ENCODE peak calls at places on chromosomes 7 and 10, in eight cellular contexts. One of them, this sample, is unnamed.

GRCh38 chr7:108669958-108670357 is 100.3 kb downstream of the DNAJB9 start:
- DNase-seq in fibroblast of lung: no peak
- DNase-seq in HFF-Myc: no peak
- DNase-seq in cardiac muscle cell: no peak
- DNase-seq in OCI-LY7: no peak
- DNase-seq in GM20000: no peak
- DNase-seq in glutamatergic neuron: no peak
- DNase-seq in RWPE1: no peak
- DNase-seq in this sample: no peak

GRCh38 chr10:110664483-110665420 is 20.6 kb downstream of the RBM20 start:
- DNase-seq in fibroblast of lung: peak
- DNase-seq in HFF-Myc: peak
- DNase-seq in cardiac muscle cell: peak
- DNase-seq in OCI-LY7: no peak
- DNase-seq in GM20000: no peak
- DNase-seq in glutamatergic neuron: no peak
- DNase-seq in RWPE1: peak
- DNase-seq in this sample: peak

GRCh38 chr7:1087952-1088920 is at the start of gene GPER1:
- DNase-seq in fibroblast of lung: peak
- DNase-seq in HFF-Myc: no peak
- DNase-seq in cardiac muscle cell: peak
- DNase-seq in OCI-LY7: peak
- DNase-seq in GM20000: no peak
- DNase-seq in glutamatergic neuron: peak
- DNase-seq in RWPE1: peak
- DNase-seq in this sample: peak

GRCh38 chr10:1403508-1404230 is 333.7 kb downstream of the ADARB2 start:
- DNase-seq in fibroblast of lung: no peak
- DNase-seq in HFF-Myc: no peak
- DNase-seq in cardiac muscle cell: no peak
- DNase-seq in OCI-LY7: peak
- DNase-seq in GM20000: no peak
- DNase-seq in glutamatergic neuron: no peak
- DNase-seq in RWPE1: no peak
- DNase-seq in this sample: no peak

GRCh38 chr10:109981641-109982040 is 26.1 kb upstream of the ADD3 start:
- DNase-seq in fibroblast of lung: peak
- DNase-seq in HFF-Myc: no peak
- DNase-seq in cardiac muscle cell: peak
- DNase-seq in OCI-LY7: no peak
- DNase-seq in GM20000: no peak
- DNase-seq in glutamatergic neuron: no peak
- DNase-seq in RWPE1: no peak
- DNase-seq in this sample: peak

GRCh38 chr10:25552283-25552919 is 377.6 kb downstream of the GPR158 start:
- DNase-seq in fibroblast of lung: peak
- DNase-seq in HFF-Myc: no peak
- DNase-seq in cardiac muscle cell: no peak
- DNase-seq in OCI-LY7: no peak
- DNase-seq in GM20000: no peak
- DNase-seq in glutamatergic neuron: no peak
- DNase-seq in RWPE1: no peak
- DNase-seq in this sample: no peak

GRCh38 chr10:96758423-96758822 is 38.1 kb upstream of the PIK3AP1 start:
- DNase-seq in fibroblast of lung: no peak
- DNase-seq in HFF-Myc: no peak
- DNase-seq in cardiac muscle cell: no peak
- DNase-seq in OCI-LY7: peak
- DNase-seq in GM20000: peak
- DNase-seq in glutamatergic neuron: no peak
- DNase-seq in RWPE1: no peak
- DNase-seq in this sample: no peak

GRCh38 chr10:21022821-21023220 is 125.7 kb upstream of the NEBL start:
- DNase-seq in fibroblast of lung: no peak
- DNase-seq in HFF-Myc: no peak
- DNase-seq in cardiac muscle cell: peak
- DNase-seq in OCI-LY7: no peak
- DNase-seq in GM20000: no peak
- DNase-seq in glutamatergic neuron: no peak
- DNase-seq in RWPE1: peak
- DNase-seq in this sample: peak

GRCh38 chr10:24349379-24350110 is 140.6 kb downstream of the KIAA1217 start:
- DNase-seq in fibroblast of lung: peak
- DNase-seq in HFF-Myc: peak
- DNase-seq in cardiac muscle cell: peak
- DNase-seq in OCI-LY7: no peak
- DNase-seq in GM20000: no peak
- DNase-seq in glutamatergic neuron: no peak
- DNase-seq in RWPE1: peak
- DNase-seq in this sample: peak

GRCh38 chr10:28587970-28588290 is 55.0 kb downstream of the WAC start:
- DNase-seq in fibroblast of lung: peak
- DNase-seq in HFF-Myc: peak
- DNase-seq in cardiac muscle cell: peak
- DNase-seq in OCI-LY7: no peak
- DNase-seq in GM20000: no peak
- DNase-seq in glutamatergic neuron: no peak
- DNase-seq in RWPE1: no peak
- DNase-seq in this sample: peak

GRCh38 chr7:128737867-128738390 is 1.2 kb upstream of the CALU start:
- DNase-seq in fibroblast of lung: peak
- DNase-seq in HFF-Myc: peak
- DNase-seq in cardiac muscle cell: peak
- DNase-seq in OCI-LY7: no peak
- DNase-seq in GM20000: no peak
- DNase-seq in glutamatergic neuron: no peak
- DNase-seq in RWPE1: peak
- DNase-seq in this sample: peak

GRCh38 chr7:38374507-38374906 is 101.1 kb upstream of the TARP start:
- DNase-seq in fibroblast of lung: peak
- DNase-seq in HFF-Myc: no peak
- DNase-seq in cardiac muscle cell: peak
- DNase-seq in OCI-LY7: peak
- DNase-seq in GM20000: peak
- DNase-seq in glutamatergic neuron: peak
- DNase-seq in RWPE1: no peak
- DNase-seq in this sample: peak

GRCh38 chr10:5466451-5466996 is 32.8 kb downstream of the CALML5 start:
- DNase-seq in fibroblast of lung: peak
- DNase-seq in HFF-Myc: no peak
- DNase-seq in cardiac muscle cell: peak
- DNase-seq in OCI-LY7: no peak
- DNase-seq in GM20000: no peak
- DNase-seq in glutamatergic neuron: peak
- DNase-seq in RWPE1: peak
- DNase-seq in this sample: peak

GRCh38 chr7:4049202-4049601 is 632.9 kb upstream of the FOXK1 start:
- DNase-seq in fibroblast of lung: no peak
- DNase-seq in HFF-Myc: no peak
- DNase-seq in cardiac muscle cell: no peak
- DNase-seq in OCI-LY7: no peak
- DNase-seq in GM20000: no peak
- DNase-seq in glutamatergic neuron: no peak
- DNase-seq in RWPE1: no peak
- DNase-seq in this sample: no peak

GRCh38 chr7:21497072-21497471 is 45.8 kb upstream of the DNAH11 start:
- DNase-seq in fibroblast of lung: no peak
- DNase-seq in HFF-Myc: peak
- DNase-seq in cardiac muscle cell: peak
- DNase-seq in OCI-LY7: peak
- DNase-seq in GM20000: no peak
- DNase-seq in glutamatergic neuron: no peak
- DNase-seq in RWPE1: no peak
- DNase-seq in this sample: peak

GRCh38 chr10:52677087-52677486 is 95.5 kb downstream of the MBL2 start:
- DNase-seq in fibroblast of lung: peak
- DNase-seq in HFF-Myc: no peak
- DNase-seq in cardiac muscle cell: peak
- DNase-seq in OCI-LY7: no peak
- DNase-seq in GM20000: no peak
- DNase-seq in glutamatergic neuron: no peak
- DNase-seq in RWPE1: no peak
- DNase-seq in this sample: peak

GRCh38 chr10:72802291-72803118 is 91.0 kb upstream of the OIT3 start:
- DNase-seq in fibroblast of lung: peak
- DNase-seq in HFF-Myc: no peak
- DNase-seq in cardiac muscle cell: peak
- DNase-seq in OCI-LY7: no peak
- DNase-seq in GM20000: peak
- DNase-seq in glutamatergic neuron: no peak
- DNase-seq in RWPE1: peak
- DNase-seq in this sample: peak

GRCh38 chr10:88933584-88933983 is 19.0 kb downstream of the ACTA2 start:
- DNase-seq in fibroblast of lung: no peak
- DNase-seq in HFF-Myc: no peak
- DNase-seq in cardiac muscle cell: no peak
- DNase-seq in OCI-LY7: no peak
- DNase-seq in GM20000: no peak
- DNase-seq in glutamatergic neuron: no peak
- DNase-seq in RWPE1: no peak
- DNase-seq in this sample: no peak

GRCh38 chr7:95687759-95688343 is 84.5 kb upstream of the DYNC1I1 start:
- DNase-seq in fibroblast of lung: peak
- DNase-seq in HFF-Myc: no peak
- DNase-seq in cardiac muscle cell: peak
- DNase-seq in OCI-LY7: peak
- DNase-seq in GM20000: no peak
- DNase-seq in glutamatergic neuron: no peak
- DNase-seq in RWPE1: no peak
- DNase-seq in this sample: peak

GRCh38 chr7:85021090-85021704 is 165.7 kb downstream of the SEMA3D start:
- DNase-seq in fibroblast of lung: no peak
- DNase-seq in HFF-Myc: no peak
- DNase-seq in cardiac muscle cell: peak
- DNase-seq in OCI-LY7: no peak
- DNase-seq in GM20000: no peak
- DNase-seq in glutamatergic neuron: no peak
- DNase-seq in RWPE1: no peak
- DNase-seq in this sample: peak
- TF ChIP-seq CTCF in fibroblast of lung: peak
- TF ChIP-seq CTCF in HFF-Myc: peak
- TF ChIP-seq CTCF in cardiac muscle cell: peak
- TF ChIP-seq CTCF in OCI-LY7: peak
- TF ChIP-seq CTCF in GM20000: no peak
- TF ChIP-seq CTCF in glutamatergic neuron: peak
- TF ChIP-seq CTCF in RWPE1: peak
- TF ChIP-seq CTCF in this sample: peak

GRCh38 chr10:3526721-3527120 is 258.3 kb downstream of the KLF6 start:
- DNase-seq in fibroblast of lung: peak
- DNase-seq in HFF-Myc: no peak
- DNase-seq in cardiac muscle cell: peak
- DNase-seq in OCI-LY7: no peak
- DNase-seq in GM20000: no peak
- DNase-seq in glutamatergic neuron: no peak
- DNase-seq in RWPE1: no peak
- DNase-seq in this sample: peak

GRCh38 chr10:3523309-3524050 is 261.5 kb downstream of the KLF6 start:
- DNase-seq in fibroblast of lung: no peak
- DNase-seq in HFF-Myc: no peak
- DNase-seq in cardiac muscle cell: no peak
- DNase-seq in OCI-LY7: no peak
- DNase-seq in GM20000: no peak
- DNase-seq in glutamatergic neuron: no peak
- DNase-seq in RWPE1: no peak
- DNase-seq in this sample: no peak

GRCh38 chr10:3525832-3526449 is 259.1 kb downstream of the KLF6 start:
- DNase-seq in fibroblast of lung: peak
- DNase-seq in HFF-Myc: peak
- DNase-seq in cardiac muscle cell: peak
- DNase-seq in OCI-LY7: no peak
- DNase-seq in GM20000: no peak
- DNase-seq in glutamatergic neuron: no peak
- DNase-seq in RWPE1: peak
- DNase-seq in this sample: peak

GRCh38 chr10:3527144-3527543 is 257.9 kb downstream of the KLF6 start:
- DNase-seq in fibroblast of lung: peak
- DNase-seq in HFF-Myc: no peak
- DNase-seq in cardiac muscle cell: peak
- DNase-seq in OCI-LY7: no peak
- DNase-seq in GM20000: no peak
- DNase-seq in glutamatergic neuron: no peak
- DNase-seq in RWPE1: no peak
- DNase-seq in this sample: no peak

DNA sequence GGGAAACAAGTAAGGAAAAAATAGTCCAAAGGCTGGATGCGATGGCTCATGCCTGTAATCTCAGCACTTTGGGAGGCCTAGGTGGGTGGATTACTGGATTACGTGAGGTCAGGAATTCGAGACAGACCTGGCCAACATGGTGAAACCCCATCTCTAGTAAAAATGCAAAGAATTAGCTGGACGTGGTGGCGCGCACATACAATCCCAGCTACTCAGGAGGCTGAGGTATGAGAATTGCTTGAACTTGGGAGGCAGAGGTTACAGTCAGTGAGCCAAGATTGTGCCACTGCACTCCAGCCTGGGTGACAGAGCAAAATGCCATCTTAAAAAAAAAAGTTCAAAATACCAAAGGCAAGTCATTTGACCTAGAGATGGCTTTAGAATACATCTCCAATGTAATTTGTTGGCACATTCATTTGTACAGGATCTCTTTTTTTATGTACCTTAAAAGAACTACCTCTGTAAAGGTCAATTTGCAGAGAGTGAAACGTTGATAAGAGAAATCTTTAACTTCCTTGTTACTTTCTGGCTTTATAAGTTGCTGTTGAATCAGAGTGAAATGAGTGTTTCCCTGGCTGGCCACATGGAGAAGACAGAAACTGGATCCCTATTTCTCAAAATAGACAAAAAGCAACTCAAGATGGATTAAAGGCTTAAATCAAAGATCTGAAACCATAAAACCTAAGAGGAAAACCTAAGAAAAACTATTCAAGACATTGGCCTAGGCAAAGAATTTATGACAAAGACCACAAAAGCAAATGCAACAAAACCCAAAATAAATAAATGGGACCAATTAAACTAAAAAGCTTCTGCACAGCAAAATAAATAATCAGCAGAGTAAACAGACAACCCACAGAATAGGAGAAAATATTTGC is 260.7 kb downstream of the KLF6 start:
- DNase-seq in fibroblast of lung: no peak
- DNase-seq in HFF-Myc: no peak
- DNase-seq in cardiac muscle cell: no peak
- DNase-seq in OCI-LY7: no peak
- DNase-seq in GM20000: no peak
- DNase-seq in glutamatergic neuron: no peak
- DNase-seq in RWPE1: no peak
- DNase-seq in this sample: no peak
- TF ChIP-seq CTCF in fibroblast of lung: no peak
- TF ChIP-seq CTCF in HFF-Myc: no peak
- TF ChIP-seq CTCF in cardiac muscle cell: no peak
- TF ChIP-seq CTCF in OCI-LY7: no peak
- TF ChIP-seq CTCF in GM20000: no peak
- TF ChIP-seq CTCF in glutamatergic neuron: no peak
- TF ChIP-seq CTCF in RWPE1: no peak
- TF ChIP-seq CTCF in this sample: no peak

GRCh38 chr7:137689761-137690160 is 157.0 kb downstream of the DGKI start:
- DNase-seq in fibroblast of lung: no peak
- DNase-seq in HFF-Myc: no peak
- DNase-seq in cardiac muscle cell: no peak
- DNase-seq in OCI-LY7: no peak
- DNase-seq in GM20000: no peak
- DNase-seq in glutamatergic neuron: no peak
- DNase-seq in RWPE1: no peak
- DNase-seq in this sample: no peak
- TF ChIP-seq CTCF in fibroblast of lung: no peak
- TF ChIP-seq CTCF in HFF-Myc: no peak
- TF ChIP-seq CTCF in cardiac muscle cell: no peak
- TF ChIP-seq CTCF in OCI-LY7: no peak
- TF ChIP-seq CTCF in GM20000: no peak
- TF ChIP-seq CTCF in glutamatergic neuron: no peak
- TF ChIP-seq CTCF in RWPE1: no peak
- TF ChIP-seq CTCF in this sample: no peak

GRCh38 chr10:30186371-30186875 is 127.0 kb upstream of the JCAD start:
- DNase-seq in fibroblast of lung: peak
- DNase-seq in HFF-Myc: no peak
- DNase-seq in cardiac muscle cell: no peak
- DNase-seq in OCI-LY7: no peak
- DNase-seq in GM20000: no peak
- DNase-seq in glutamatergic neuron: no peak
- DNase-seq in RWPE1: no peak
- DNase-seq in this sample: no peak
- TF ChIP-seq CTCF in fibroblast of lung: peak
- TF ChIP-seq CTCF in HFF-Myc: peak
- TF ChIP-seq CTCF in cardiac muscle cell: peak
- TF ChIP-seq CTCF in OCI-LY7: no peak
- TF ChIP-seq CTCF in GM20000: no peak
- TF ChIP-seq CTCF in glutamatergic neuron: no peak
- TF ChIP-seq CTCF in RWPE1: no peak
- TF ChIP-seq CTCF in this sample: peak

This sample was measured in fibroblast of pulmonary artery.